ENCODE peak calls at places on chromosome 11, in seven cellular contexts. I is IMR-90; U is T-helper 1 cell; O is activated CD4-positive, alpha-beta T cell treated with anti-CD3 and anti-CD28 coated beads, Interleukin-2, amount 50 U/mL, for 24 hours; F is type B pancreatic cell; P is NCI-H345; C is nephron progenitor cell. E is an unnamed sample.

GRCh38 chr11:7651140-7651551 is 22.2 kb downstream of the CYB5R2 start:
- DNase-seq in I (peak), U (no peak), O (no peak), F (no peak), P (no peak), C (no peak), E (no peak)

GRCh38 chr11:210803-211180 is 3.3 kb downstream of the RIC8A start:
- DNase-seq in I (no peak), U (no peak), O (no peak), F (no peak), P (no peak), C (no peak), E (no peak)

GRCh38 chr11:134045799-134046635 is 22.9 kb upstream of the JAM3 start:
- DNase-seq in I (no peak), U (no peak), O (no peak), F (no peak), P (peak), C (peak), E (peak)

GRCh38 chr11:85827768-85828639 is 17.1 kb upstream of the SYTL2 start:
- DNase-seq in I (peak), U (peak), O (no peak), F (no peak), P (no peak), C (no peak), E (peak)

GRCh38 chr11:78255919-78256318 is 67.2 kb downstream of the USP35 start:
- DNase-seq in I (no peak), U (no peak), O (no peak), F (no peak), P (no peak), C (no peak), E (no peak)

GRCh38 chr11:61544466-61544865 is 35.9 kb downstream of the LRRC10B start:
- DNase-seq in I (no peak), U (no peak), O (no peak), F (no peak), P (no peak), C (no peak), E (no peak)

GRCh38 chr11:104731890-104732289 is 166.4 kb downstream of the CASP12 start:
- DNase-seq in I (no peak), U (no peak), O (no peak), F (no peak), P (no peak), C (no peak), E (peak)

GRCh38 chr11:34825315-34825669 is 90.9 kb downstream of the APIP start:
- DNase-seq in I (no peak), U (no peak), O (no peak), F (no peak), P (no peak), C (no peak), E (no peak)

GRCh38 chr11:117428856-117429229 is 101.2 kb downstream of the CEP164 start:
- DNase-seq in I (no peak), U (no peak), O (no peak), F (no peak), P (no peak), C (no peak), E (no peak)

GRCh38 chr11:33779849-33780528 is 5.7 kb upstream of the FBXO3 start:
- DNase-seq in I (peak), U (no peak), O (no peak), F (no peak), P (no peak), C (no peak), E (no peak)

GRCh38 chr11:69588270-69588669 is 52.7 kb upstream of the CCND1 start:
- DNase-seq in I (peak), U (no peak), O (no peak), F (no peak), P (no peak), C (no peak), E (no peak)

GRCh38 chr11:65124480-65125196 is 2.5 kb downstream of the MRPL49 start:
- DNase-seq in I (no peak), U (no peak), O (no peak), F (no peak), P (no peak), C (no peak), E (no peak)

GRCh38 chr11:73384871-73385692 is 8.9 kb downstream of the RELT start:
- DNase-seq in I (no peak), U (no peak), O (no peak), F (no peak), P (no peak), C (no peak), E (peak)

GRCh38 chr11:94767292-94767690 is 865 bp upstream of the AMOTL1 start:
- DNase-seq in I (no peak), U (no peak), O (no peak), F (no peak), P (no peak), C (no peak), E (no peak)

GRCh38 chr11:118607401-118608267 is at the start of gene PHLDB1:
- DNase-seq in I (peak), U (peak), O (peak), F (no peak), P (peak), C (peak), E (peak)

GRCh38 chr11:101269390-101269789 is 139.8 kb upstream of the PGR start:
- DNase-seq in I (no peak), U (no peak), O (no peak), F (no peak), P (no peak), C (no peak), E (no peak)

GRCh38 chr11:60059052-60059451 is 2.6 kb downstream of the MS4A3 start:
- DNase-seq in I (no peak), U (no peak), O (no peak), F (no peak), P (no peak), C (no peak), E (no peak)

GRCh38 chr11:12818333-12819015 is 144.3 kb downstream of the TEAD1 start:
- DNase-seq in I (peak), U (no peak), O (no peak), F (no peak), P (no peak), C (no peak), E (no peak)

GRCh38 chr11:15956302-15956701 is 400.0 kb downstream of the SOX6 start:
- DNase-seq in I (no peak), U (no peak), O (no peak), F (no peak), P (no peak), C (no peak), E (no peak)

GRCh38 chr11:124069429-124070401 is 28.6 kb upstream of the OR10G7 start:
- DNase-seq in I (peak), U (no peak), O (no peak), F (no peak), P (peak), C (peak), E (peak)

GRCh38 chr11:1297576-1298473 is 11.6 kb downstream of the TOLLIP start:
- DNase-seq in I (no peak), U (no peak), O (no peak), F (peak), P (no peak), C (no peak), E (peak)

GRCh38 chr11:72762641-72763304 is 10.6 kb upstream of the ARAP1 start:
- DNase-seq in I (no peak), U (no peak), O (no peak), F (no peak), P (no peak), C (no peak), E (peak)

GRCh38 chr11:44725016-44725651 is 1.6 kb upstream of the TSPAN18 start:
- DNase-seq in I (no peak), U (no peak), O (no peak), F (no peak), P (no peak), C (no peak), E (no peak)

GRCh38 chr11:77174559-77174958 is 46.5 kb downstream of the MYO7A start:
- DNase-seq in I (no peak), U (no peak), O (no peak), F (no peak), P (no peak), C (no peak), E (no peak)

GRCh38 chr11:16606784-16607674 is 131.4 kb upstream of the C11orf58 start:
- DNase-seq in I (peak), U (no peak), O (no peak), F (peak), P (peak), C (peak), E (no peak)

GRCh38 chr11:76123243-76123642 is 83.1 kb downstream of the WNT11 start:
- DNase-seq in I (no peak), U (no peak), O (no peak), F (no peak), P (no peak), C (no peak), E (no peak)

E was measured in activated CD4-positive, alpha-beta memory T cell treated with anti-CD3 and anti-CD28 coated beads for 36 hours.